ENCODE peak calls at places on chromosome 12, in five cellular contexts. F, V, C, B and G are unnamed samples.

GRCh38 chr12:6547987-6548386 is 7.9 kb downstream of the IFFO1 start:
- DNase-seq in C (peak; percentile 83), B (no peak), V (no peak), F (no peak), G (no peak)

GRCh38 chr12:89348894-89349669 is 3.2 kb downstream of the DUSP6 start:
- DNase-seq in C (peak; percentile 26), V (no peak), F (no peak), B (no peak), G (no peak)

GRCh38 chr12:47954058-47954457 is 9.3 kb upstream of the TMEM106C start:
- DNase-seq in V (no peak), C (no peak), F (no peak), B (no peak), G (no peak)

GRCh38 chr12:100741084-100741711 is 53.4 kb upstream of the ANO4 start:
- DNase-seq in V (peak; percentile 3), B (peak; percentile 30), C (peak; percentile 43), F (no peak), G (no peak)

GRCh38 chr12:16509411-16509810 is 96.6 kb downstream of the LMO3 start:
- DNase-seq in B (no peak), C (no peak), F (no peak), V (no peak), G (no peak)

GRCh38 chr12:54159140-54159539 is 29.6 kb downstream of the SMUG1 start:
- DNase-seq in F (peak; percentile 71), V (no peak), C (no peak), B (peak; percentile 75), G (no peak)

GRCh38 chr12:120100630-120101029 is 15.9 kb downstream of the RAB35 start:
- DNase-seq in V (no peak), C (peak; percentile 82), B (no peak), F (no peak), G (no peak)

GRCh38 chr12:2668816-2669215 is 126.0 kb upstream of the FKBP4 start:
- DNase-seq in V (no peak), C (no peak), B (no peak), F (no peak), G (no peak)

GRCh38 chr12:11863988-11864387 is 206.8 kb upstream of the BCL2L14 start:
- DNase-seq in C (peak; percentile 54), V (no peak), F (no peak), B (no peak), G (no peak)

GRCh38 chr12:94754653-94755052 is 104.3 kb upstream of the TMCC3 start:
- DNase-seq in B (no peak), F (no peak), C (no peak), V (no peak), G (no peak)

GRCh38 chr12:56635539-56636117 is 5.5 kb upstream of the BAZ2A start:
- DNase-seq in B (no peak), V (no peak), C (no peak), F (peak; percentile 32), G (no peak)

GRCh38 chr12:47935196-47935595 is 28.2 kb upstream of the TMEM106C start:
- DNase-seq in B (peak; percentile 67), V (peak; percentile 86), C (peak; percentile 86), F (no peak), G (no peak)

GRCh38 chr12:110661337-110661972 is 27.5 kb downstream of the HVCN1 start:
- DNase-seq in F (peak; percentile 70), C (no peak), V (no peak), B (no peak), G (no peak)

GRCh38 chr12:14247166-14247565 is 118.3 kb upstream of the ATF7IP start:
- DNase-seq in F (no peak), C (no peak), V (no peak), B (no peak), G (no peak)

GRCh38 chr12:57069522-57069921 is 9.1 kb downstream of the NEMP1 start:
- DNase-seq in B (peak; percentile 89), V (peak; percentile 84), F (peak; percentile 52), C (peak; percentile 96), G (no peak)

GRCh38 chr12:60415361-60415760 is 819.5 kb downstream of the SLC16A7 start:
- DNase-seq in F (no peak), V (no peak), C (peak; percentile 21), B (no peak), G (no peak)

GRCh38 chr12:48744251-48745008 is 27.9 kb upstream of the CCNT1 start:
- DNase-seq in B (no peak), F (no peak), C (no peak), V (no peak), G (no peak)

GRCh38 chr12:46585854-46586621 is 213.5 kb upstream of the SLC38A2 start:
- DNase-seq in C (peak; percentile 58), B (peak; percentile 73), V (peak; percentile 59), F (no peak), G (no peak)

GRCh38 chr12:100675432-100675831 is 101.9 kb downstream of the GAS2L3 start:
- DNase-seq in V (peak; percentile 22), C (no peak), F (no peak), B (peak; percentile 43), G (no peak)

GRCh38 chr12:1007994-1008393 is 17.0 kb downstream of the ERC1 start:
- DNase-seq in V (no peak), B (no peak), F (no peak), C (no peak), G (no peak)

GRCh38 chr12:23834076-23834475 is 115.4 kb downstream of the SOX5 start:
- DNase-seq in F (no peak), B (no peak), C (peak; percentile 20), V (no peak), G (no peak)

DNA sequence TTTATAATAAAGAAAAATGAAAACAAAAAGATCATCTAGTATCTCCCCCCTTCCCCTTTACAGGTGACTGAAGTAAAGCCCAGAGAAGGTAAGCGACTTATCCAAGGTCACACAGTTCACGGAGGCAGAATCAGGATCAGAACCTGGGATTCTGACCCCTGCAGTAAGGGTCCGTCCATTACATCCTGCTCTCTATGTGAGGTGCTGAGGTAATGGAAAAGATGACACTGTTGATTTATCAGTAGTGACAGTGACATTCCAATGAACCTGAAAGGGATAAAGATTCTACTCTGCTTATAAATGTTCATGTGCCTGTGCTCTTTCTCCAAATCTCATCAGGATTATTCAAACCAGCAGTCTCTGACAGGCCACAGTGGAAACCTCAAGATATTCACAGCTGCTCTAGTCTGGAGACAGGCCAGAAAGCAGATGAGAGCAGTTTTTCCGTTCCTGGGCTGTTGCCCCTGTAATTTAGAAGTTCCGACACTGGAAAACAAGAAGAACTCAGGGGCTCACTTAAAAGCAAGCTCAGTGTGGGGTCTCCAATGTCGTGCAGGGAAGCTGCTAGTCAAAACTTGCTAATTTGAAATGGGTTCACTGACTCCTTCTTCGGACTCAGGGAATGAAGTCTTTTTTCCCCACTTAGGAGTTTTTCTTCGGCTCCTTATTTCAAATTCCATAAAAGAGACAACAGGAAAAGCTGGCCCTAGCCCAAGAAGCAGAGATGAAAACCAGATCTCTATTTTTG is 131.7 kb upstream of the EEA1 start:
- DNase-seq in B (peak; percentile 67), V (peak; percentile 42), F (peak; percentile 22), C (peak; percentile 71), G (no peak)
- TF ChIP-seq CTCF in B (peak; percentile 27), V (no peak), F (no peak), C (no peak), G (no peak)

GRCh38 chr12:127898616-127899015 is 368.4 kb upstream of the TMEM132C start:
- DNase-seq in F (no peak), B (no peak), V (no peak), C (no peak), G (no peak)
- TF ChIP-seq CTCF in F (no peak), B (no peak), V (no peak), C (no peak), G (no peak)

GRCh38 chr12:125549836-125550235 is 484.6 kb downstream of the AACS start:
- DNase-seq in C (no peak), F (no peak), B (no peak), V (no peak), G (no peak)
- TF ChIP-seq CTCF in C (peak; percentile 37), F (peak; percentile 59), B (no peak), V (peak; percentile 32), G (no peak)

DNA sequence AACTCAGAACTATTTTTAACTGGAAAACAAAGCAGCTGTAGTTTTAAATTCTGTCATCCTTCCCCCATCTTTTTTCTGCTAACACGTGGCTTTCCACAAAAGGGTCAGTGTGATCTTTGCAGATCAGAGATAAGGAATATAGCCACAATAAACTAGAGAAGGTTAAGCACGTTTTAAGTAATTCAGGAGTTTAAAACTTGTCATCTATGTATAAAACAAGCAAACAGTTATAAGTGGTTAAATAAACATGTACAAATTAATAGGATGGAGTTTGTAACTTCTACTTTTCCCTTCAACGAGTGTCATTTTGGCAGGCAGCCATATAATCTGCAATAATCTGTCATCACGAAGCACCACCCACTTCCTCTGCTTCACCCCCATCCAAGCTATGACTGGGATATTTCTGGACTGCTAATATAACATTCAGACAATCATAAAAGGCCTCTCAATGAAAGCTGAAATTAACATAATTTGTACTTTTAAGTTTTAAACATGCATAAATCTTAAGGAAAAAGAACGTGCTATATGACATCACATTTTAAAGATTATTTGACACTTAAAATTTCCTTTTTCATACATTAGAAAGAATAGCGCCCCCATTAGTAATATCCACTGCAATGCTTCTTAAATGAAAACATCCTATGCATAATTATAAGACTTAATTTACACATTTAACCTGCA is 15.2 kb downstream of the TAOK3 start:
- DNase-seq in B (peak; percentile 32), V (peak; percentile 60), F (peak; percentile 50), C (peak; percentile 77), G (no peak)
- TF ChIP-seq CTCF in B (peak; percentile 3), V (no peak), F (no peak), C (peak; percentile 15), G (no peak)

GRCh38 chr12:62631531-62632520 is 165.2 kb downstream of the MON2 start:
- DNase-seq in F (peak; percentile 74), V (peak; percentile 35), B (peak; percentile 73), C (peak; percentile 88), G (peak; percentile 52)
- TF ChIP-seq CTCF in F (peak; percentile 29), V (peak; percentile 37), B (peak; percentile 45), C (peak; percentile 44), G (no peak)

DNA sequence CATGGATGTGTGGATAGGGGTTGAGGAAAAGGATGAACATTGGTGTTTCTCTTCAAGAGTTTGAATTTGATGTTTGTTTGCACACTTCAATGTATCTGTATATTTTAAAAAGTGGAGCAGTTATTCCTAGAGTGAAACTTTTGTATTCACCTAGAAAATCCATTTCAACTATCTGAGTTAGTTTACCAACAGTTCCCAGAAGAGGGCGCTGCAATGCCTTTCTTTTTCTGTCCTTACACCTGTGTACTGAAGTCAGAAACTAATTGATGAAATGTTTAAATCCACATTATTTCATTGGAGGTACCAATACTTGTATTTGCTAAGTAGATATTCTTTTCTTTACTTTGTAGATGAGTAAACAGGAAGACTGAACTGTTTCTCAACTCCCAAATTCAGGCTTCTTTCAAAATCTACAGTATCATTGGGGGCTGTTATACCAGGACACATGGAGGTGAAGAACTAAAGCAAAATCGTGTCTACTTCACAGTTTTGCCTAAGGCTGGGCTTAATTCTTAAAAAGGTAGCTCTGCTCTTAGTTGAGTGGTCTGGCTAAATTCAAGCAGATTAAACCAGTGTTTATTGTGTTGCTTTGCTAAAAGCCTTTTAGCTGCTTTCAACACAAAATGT is 26.6 kb upstream of the KLRB1 start:
- DNase-seq in V (no peak), C (peak; percentile 72), F (peak; percentile 53), B (peak; percentile 64), G (no peak)
- TF ChIP-seq CTCF in V (peak; percentile 58), C (peak; percentile 65), F (peak; percentile 19), B (peak; percentile 64), G (peak; percentile 72)

GRCh38 chr12:129193263-129193871 is 340.1 kb downstream of the GLT1D1 start:
- DNase-seq in F (no peak), V (peak; percentile 1), C (no peak), B (no peak), G (no peak)
- TF ChIP-seq CTCF in F (peak; percentile 16), V (peak; percentile 69), C (peak; percentile 60), B (peak; percentile 56), G (peak; percentile 31)